ENCODE peak calls at places on chromosomes 12 and 14, in four cellular contexts. Z, L, K and M are unnamed samples.

GRCh38 chr12:124684971-124685688 is 117.7 kb upstream of the NCOR2 start:
- DNase-seq in Z (no peak), K (peak; percentile 68), L (no peak), M (no peak)

GRCh38 chr12:64497484-64497883 is 45.6 kb downstream of the TBK1 start:
- DNase-seq in Z (no peak), K (no peak), L (no peak), M (no peak)

GRCh38 chr14:101823511-101824120 is 62.1 kb downstream of the PPP2R5C start:
- DNase-seq in K (no peak), Z (peak; percentile 54), L (no peak), M (no peak)

GRCh38 chr14:28975084-28975483 is 208.5 kb downstream of the FOXG1 start:
- DNase-seq in Z (no peak), K (no peak), L (peak; percentile 52), M (no peak)

GRCh38 chr12:30985814-30986452 is 59.4 kb downstream of the TSPAN11 start:
- DNase-seq in K (no peak), L (peak; percentile 70), Z (no peak), M (peak; percentile 75)

GRCh38 chr14:104116544-104117340 is 21.6 kb upstream of the KIF26A start:
- DNase-seq in L (no peak), Z (no peak), K (peak; percentile 51), M (peak; percentile 94)

GRCh38 chr14:61891251-61891650 is 129.0 kb downstream of the SNAPC1 start:
- DNase-seq in K (no peak), Z (no peak), L (peak; percentile 72), M (no peak)

GRCh38 chr14:76584271-76584702 is 177.0 kb upstream of the VASH1 start:
- DNase-seq in Z (no peak), L (no peak), K (no peak), M (no peak)

GRCh38 chr12:120813588-120814153 is 88.0 kb downstream of the ACADS start:
- DNase-seq in Z (no peak), K (no peak), L (no peak), M (no peak)

GRCh38 chr12:108333898-108334699 is 5.0 kb downstream of the CMKLR1 start:
- DNase-seq in K (no peak), Z (no peak), L (peak; percentile 21), M (peak; percentile 31)

GRCh38 chr12:108340037-108340436 is 926 bp upstream of the CMKLR1 start:
- DNase-seq in K (no peak), L (no peak), Z (no peak), M (no peak)

GRCh38 chr12:108335349-108336119 is 3.6 kb downstream of the CMKLR1 start:
- DNase-seq in Z (no peak), L (no peak), K (no peak), M (no peak)

GRCh38 chr12:108338915-108339657 is at the start of gene CMKLR1:
- DNase-seq in K (peak; percentile 21), L (no peak), Z (no peak), M (peak; percentile 84)

GRCh38 chr12:108337235-108338223 is 1.6 kb downstream of the CMKLR1 start:
- DNase-seq in Z (no peak), L (peak; percentile 85), K (no peak), M (no peak)
- H3K4me3 ChIP-seq in Z (peak overlapping the region; percentile 40), L (no peak overlapping the region), K (peak overlapping the region; percentile 35), M (peak overlapping the region; percentile 36)

GRCh38 chr12:57755194-57755453 is 221 bp downstream of the MARCHF9 start:
- DNase-seq in Z (no peak), L (no peak), K (no peak), M (no peak)

GRCh38 chr12:57752668-57753000 is 524 bp upstream of the CDK4 start:
- DNase-seq in L (no peak), K (no peak), Z (no peak), M (no peak)

GRCh38 chr12:57755454-57756372 is 810 bp downstream of the MARCHF9 start:
- DNase-seq in L (no peak), K (no peak), Z (peak; percentile 49), M (peak; percentile 90)

GRCh38 chr12:57753938-57754337 is 965 bp upstream of the MARCHF9 start:
- DNase-seq in Z (no peak), K (no peak), L (no peak), M (no peak)

DNA sequence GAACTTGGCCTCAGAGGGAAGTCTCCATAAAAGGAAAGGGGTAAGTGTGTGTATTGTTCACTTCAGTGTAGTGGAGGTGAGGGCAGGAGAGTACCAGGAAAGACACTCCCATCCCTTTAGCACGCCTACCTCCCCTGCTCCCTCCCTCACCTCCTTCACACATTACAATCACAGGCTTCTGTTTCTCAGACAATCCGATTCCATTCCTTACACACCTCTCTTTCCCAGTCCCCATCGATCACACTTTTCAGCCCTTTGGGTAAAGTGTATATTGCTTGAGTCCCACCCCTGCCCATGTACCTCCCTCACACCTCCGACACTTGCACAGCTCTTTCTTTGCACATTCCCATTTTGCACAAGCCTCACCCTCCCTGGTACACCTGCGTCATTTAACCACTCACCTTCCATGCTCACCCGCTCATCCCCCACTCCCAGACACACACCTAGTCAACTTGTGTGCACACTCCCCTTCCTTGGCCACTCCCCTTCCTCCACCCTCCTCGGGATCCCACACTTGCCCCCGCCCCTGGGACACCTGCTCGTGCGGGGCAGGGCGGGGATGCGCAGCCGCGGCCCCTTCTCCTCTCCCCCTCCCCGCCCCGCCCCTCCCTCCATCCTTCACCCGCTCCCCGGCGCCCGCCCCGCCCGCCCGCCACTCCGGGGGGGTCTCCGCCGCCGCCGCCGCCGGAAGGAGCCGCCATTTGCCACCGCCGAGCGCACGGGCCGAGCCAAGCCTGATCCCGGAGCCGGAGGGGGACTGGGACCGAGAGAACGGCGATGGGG is at the start of gene MARCHF9:
- DNase-seq in Z (peak; percentile 93), K (peak; percentile 65), L (peak; percentile 50), M (peak; percentile 90)
- H3K4me3 ChIP-seq in Z (peak within 1 kb of the TSS; percentile 73), K (peak within 1 kb of the TSS; percentile 84), L (peak within 1 kb of the TSS; percentile 3), M (peak within 1 kb of the TSS; percentile 53)

GRCh38 chr14:73461478-73462077 is 3.2 kb upstream of the NUMB start:
- DNase-seq in L (no peak), Z (no peak), K (no peak), M (no peak)
- H3K4me3 ChIP-seq in L (no peak overlapping the region), Z (peak overlapping the region; percentile 38), K (peak overlapping the region; percentile 28), M (peak overlapping the region; percentile 9)

DNA sequence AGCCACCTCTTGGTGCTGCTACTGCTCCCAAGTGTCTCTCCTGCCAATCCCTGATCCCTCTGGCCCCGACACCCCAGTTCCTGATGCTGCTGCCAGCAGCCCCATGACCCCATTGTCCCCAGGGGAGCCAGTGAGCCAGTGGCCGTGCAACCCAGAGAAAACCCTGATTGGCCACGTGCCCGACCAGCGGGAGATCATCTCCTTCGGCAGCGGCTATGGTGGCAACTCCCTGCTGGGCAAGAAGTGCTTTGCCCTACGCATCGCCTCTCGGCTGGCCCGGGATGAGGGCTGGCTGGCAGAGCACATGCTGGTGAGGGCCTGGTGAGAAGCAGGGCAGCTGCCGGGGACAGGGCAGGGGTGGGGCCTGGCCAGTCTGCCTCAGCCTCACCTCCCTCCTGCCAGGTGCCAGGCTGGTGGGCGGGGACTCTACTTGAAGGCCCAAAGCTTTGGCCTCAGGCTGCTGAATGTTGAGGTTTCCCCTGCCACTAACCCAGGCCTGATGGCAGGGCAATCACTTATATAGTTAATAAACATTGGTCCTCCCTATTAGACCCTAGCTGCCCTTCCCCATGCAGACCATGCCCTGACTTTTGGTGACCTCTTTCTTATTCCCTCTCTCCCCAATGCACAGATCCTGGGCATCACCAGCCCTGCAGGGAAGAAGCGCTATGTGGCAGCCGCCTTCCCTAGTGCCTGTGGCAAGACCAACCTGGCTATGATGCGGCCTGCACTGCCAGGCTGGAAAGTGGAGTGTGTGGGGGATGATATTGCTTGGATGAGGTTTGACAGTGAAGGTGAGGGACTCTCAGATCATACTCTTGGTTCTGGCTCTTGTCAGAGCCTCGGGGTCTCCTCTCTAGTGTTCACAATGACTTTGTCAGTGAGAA is 5.1 kb downstream of the PCK2 start:
- DNase-seq in L (no peak), Z (no peak), K (no peak), M (no peak)
- H3K4me3 ChIP-seq in L (no peak overlapping the region), Z (no peak overlapping the region), K (no peak overlapping the region), M (no peak overlapping the region)

DNA sequence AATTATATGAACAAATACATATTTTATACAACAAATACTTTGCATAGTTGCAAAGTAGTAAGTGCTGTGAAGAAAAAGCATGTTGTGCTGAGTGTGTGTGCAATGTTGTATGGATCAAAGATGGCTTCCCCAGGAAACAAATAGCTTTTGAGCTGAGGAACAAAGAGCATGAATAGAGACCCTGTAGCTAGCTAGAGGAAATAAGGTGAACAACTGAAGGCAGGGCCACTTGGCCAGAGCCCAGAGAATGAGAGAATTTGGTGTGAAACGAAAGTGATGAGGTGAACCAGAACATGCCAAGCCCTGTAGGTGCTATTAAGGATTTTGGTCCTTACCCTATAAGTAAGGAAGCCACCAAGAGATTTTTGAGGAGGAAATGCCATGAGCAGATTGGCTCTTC is 17.1 kb downstream of the DYRK2 start:
- DNase-seq in K (no peak), L (no peak), Z (no peak), M (no peak)
- H3K4me3 ChIP-seq in K (no peak overlapping the region), L (no peak overlapping the region), Z (no peak overlapping the region), M (no peak overlapping the region)